ENCODE peak calls at places on chromosomes 4 and X, in six cellular contexts. C, T, D, A, B and G are unnamed samples.

GRCh38 chrX:44020693-44021092 is 47.5 kb upstream of the NDP start:
- DNase-seq in C (no peak), T (no peak), D (no peak), A (no peak), B (no peak), G (no peak)

GRCh38 chr4:5678977-5679376 is 29.4 kb downstream of the EVC2 start:
- DNase-seq in C (no peak), T (no peak), D (no peak), A (no peak), B (no peak), G (no peak)

GRCh38 chr4:59195867-59196266 is 2004.3 kb upstream of the ADGRL3 start:
- DNase-seq in C (no peak), T (no peak), D (no peak), A (no peak), B (no peak), G (no peak)

GRCh38 chr4:114277690-114278089 is 298.2 kb upstream of the ARSJ start:
- DNase-seq in C (no peak), T (no peak), D (no peak), A (no peak), B (no peak), G (no peak)

GRCh38 chrX:136577562-136577961 is 45.5 kb downstream of the VGLL1 start:
- DNase-seq in C (peak), T (peak), D (peak), A (peak), B (peak), G (peak)

GRCh38 chr4:2788532-2789103 is 4.3 kb upstream of the SH3BP2 start:
- DNase-seq in C (peak), T (no peak), D (no peak), A (no peak), B (peak), G (no peak)

GRCh38 chr4:21806991-21807390 is 141.6 kb downstream of the KCNIP4 start:
- DNase-seq in C (no peak), T (no peak), D (no peak), A (no peak), B (no peak), G (no peak)

GRCh38 chr4:47954679-47955078 is 40.3 kb upstream of the NFXL1 start:
- DNase-seq in C (no peak), T (no peak), D (no peak), A (no peak), B (no peak), G (no peak)

GRCh38 chr4:132763465-132763864 is 385.6 kb upstream of the PCDH10 start:
- DNase-seq in C (no peak), T (no peak), D (no peak), A (no peak), B (no peak), G (no peak)

GRCh38 chr4:8157496-8157895 is 1.1 kb downstream of the ABLIM2 start:
- DNase-seq in C (no peak), T (no peak), D (no peak), A (no peak), B (peak), G (no peak)

GRCh38 chrX:3712080-3712869 is 1.2 kb downstream of the PRKX start:
- DNase-seq in C (no peak), T (no peak), D (peak), A (no peak), B (peak), G (no peak)

GRCh38 chr4:116573540-116573939 is 511.8 kb downstream of the TRAM1L1 start:
- DNase-seq in C (no peak), T (no peak), D (no peak), A (no peak), B (no peak), G (no peak)

GRCh38 chr4:54487491-54487890 is 170.3 kb upstream of the KIT start:
- DNase-seq in C (no peak), T (no peak), D (no peak), A (no peak), B (no peak), G (no peak)

GRCh38 chr4:74504212-74504611 is 59.3 kb downstream of the AREG start:
- DNase-seq in C (no peak), T (no peak), D (no peak), A (no peak), B (no peak), G (no peak)